ENCODE peak calls at places on chromosomes 7 and 10, in five cellular contexts. Y is neural crest cell, R is Panc1, P is psoas muscle, U is endothelial cell. V is an unnamed sample.

GRCh38 chr7:153473189-153473588 is 579.0 kb upstream of the DPP6 start:
- DNase-seq in R (no peak), U (no peak), P (no peak), Y (no peak), V (no peak)

GRCh38 chr7:103762907-103763306 is 226.6 kb downstream of the RELN start:
- DNase-seq in Y (no peak), U (no peak), P (no peak), R (no peak), V (no peak)

GRCh38 chr10:121522841-121523240 is 75.4 kb downstream of the FGFR2 start:
- DNase-seq in R (no peak), P (no peak), Y (no peak), U (no peak), V (no peak)

GRCh38 chr7:154183482-154183881 is 131.3 kb downstream of the DPP6 start:
- DNase-seq in R (no peak), P (no peak), Y (no peak), U (no peak), V (no peak)

GRCh38 chr7:46352335-46352954 is 431.4 kb upstream of the IGFBP3 start:
- DNase-seq in Y (peak; percentile 60), P (no peak), R (peak; percentile 43), U (peak; percentile 65), V (no peak)

GRCh38 chr10:49817845-49818244 is 55.7 kb upstream of the OGDHL start:
- DNase-seq in Y (no peak), U (no peak), P (no peak), R (no peak), V (no peak)

GRCh38 chr10:11265486-11265885 is 247.8 kb downstream of the CELF2 start:
- DNase-seq in P (no peak), R (no peak), U (no peak), Y (no peak), V (no peak)

GRCh38 chr10:114380060-114380459 is 24.2 kb downstream of the AFAP1L2 start:
- DNase-seq in P (no peak), Y (no peak), R (no peak), U (no peak), V (no peak)

GRCh38 chr10:23432161-23432560 is 6.7 kb upstream of the OTUD1 start:
- DNase-seq in Y (no peak), R (no peak), U (no peak), P (no peak), V (no peak)

GRCh38 chr10:43814611-43815010 is 165.9 kb upstream of the ZNF32 start:
- DNase-seq in Y (no peak), R (no peak), U (no peak), P (no peak), V (no peak)

GRCh38 chr10:110162749-110163148 is 44.7 kb upstream of the MXI1 start:
- DNase-seq in P (no peak), U (no peak), R (no peak), Y (no peak), V (no peak)

GRCh38 chr10:126331101-126331500 is 57.2 kb downstream of the ADAM12 start:
- DNase-seq in R (no peak), Y (no peak), U (no peak), P (no peak), V (no peak)

GRCh38 chr10:103618575-103619423 is 125.3 kb downstream of the NEURL1 start:
- DNase-seq in U (no peak), R (no peak), Y (no peak), P (peak; percentile 75), V (no peak)

GRCh38 chr10:21572578-21572977 is 38.5 kb downstream of the MLLT10 start:
- DNase-seq in P (peak; percentile 43), Y (no peak), U (no peak), R (no peak), V (no peak)

GRCh38 chr7:98294798-98295382 is 13.4 kb downstream of the BRI3 start:
- DNase-seq in P (peak; percentile 37), U (peak; percentile 83), R (no peak), Y (peak; percentile 61), V (peak; percentile 73)

GRCh38 chr10:11830836-11831519 is 7.8 kb downstream of the PROSER2 start:
- DNase-seq in U (no peak), R (no peak), Y (no peak), P (no peak), V (no peak)

GRCh38 chr7:85091568-85091928 is 95.3 kb downstream of the SEMA3D start:
- DNase-seq in P (no peak), R (no peak), Y (no peak), U (no peak), V (no peak)

GRCh38 chr7:1946025-1946424 is 275.9 kb downstream of the ELFN1 start:
- DNase-seq in P (peak; percentile 4), R (no peak), Y (no peak), U (no peak), V (no peak)

GRCh38 chr7:18497800-18498199 is 2.3 kb downstream of the HDAC9 start:
- DNase-seq in U (no peak), P (no peak), R (no peak), Y (no peak), V (no peak)

GRCh38 chr10:72310636-72311035 is 36.9 kb downstream of the DDIT4 start:
- DNase-seq in R (no peak), P (no peak), Y (no peak), U (no peak), V (no peak)

GRCh38 chr10:32943395-32943794 is 14.6 kb downstream of the ITGB1 start:
- DNase-seq in P (no peak), R (no peak), Y (no peak), U (no peak), V (no peak)

GRCh38 chr7:1706721-1707613 is 36.9 kb downstream of the ELFN1 start:
- DNase-seq in P (no peak), R (no peak), U (no peak), Y (no peak), V (no peak)

GRCh38 chr10:49632406-49633317 is 18.8 kb downstream of the CHAT start:
- DNase-seq in Y (no peak), R (no peak), P (no peak), U (no peak), V (no peak)

GRCh38 chr10:46551701-46552525 is 4.5 kb downstream of the GPRIN2 start:
- DNase-seq in R (no peak), U (peak; percentile 9), Y (peak; percentile 1), P (peak; percentile 8), V (no peak)

GRCh38 chr10:66822801-66823200 is 103.0 kb upstream of the LRRTM3 start:
- DNase-seq in P (no peak), U (no peak), Y (no peak), R (no peak), V (no peak)

GRCh38 chr10:78512205-78512550 is 478.5 kb downstream of the RPS24 start:
- DNase-seq in U (no peak), R (no peak), Y (no peak), P (no peak), V (no peak)

GRCh38 chr7:115230882-115231508 is 309.1 kb downstream of the MDFIC start:
- DNase-seq in U (no peak), R (peak; percentile 88), P (no peak), Y (no peak), V (no peak)

GRCh38 chr10:5291501-5292195 is 73.1 kb upstream of the UCN3 start:
- DNase-seq in Y (no peak), R (no peak), P (peak; percentile 68), U (no peak), V (no peak)

GRCh38 chr7:66921396-66921917 is 432 bp downstream of the TMEM248 start:
- DNase-seq in Y (peak; percentile 13), P (peak; percentile 46), R (no peak), U (no peak), V (no peak)

GRCh38 chr10:113739031-113739430 is 12.5 kb upstream of the PLEKHS1 start:
- DNase-seq in Y (no peak), R (no peak), U (no peak), P (no peak), V (no peak)

GRCh38 chr7:35712563-35713226 is 17.8 kb upstream of the HERPUD2 start:
- DNase-seq in U (no peak), R (no peak), P (no peak), Y (no peak), V (no peak)

GRCh38 chr7:20217193-20217948 is at the start of gene MACC1:
- DNase-seq in U (no peak), P (no peak), R (no peak), Y (no peak), V (no peak)

GRCh38 chr10:78316451-78316931 is 282.8 kb downstream of the RPS24 start:
- DNase-seq in R (no peak), U (no peak), P (no peak), Y (no peak), V (no peak)

GRCh38 chr10:13994932-13995331 is 335.8 kb downstream of the FRMD4A start:
- DNase-seq in U (no peak), R (no peak), P (no peak), Y (no peak), V (no peak)
- TF ChIP-seq CTCF in U (no peak), R (no peak), P (no peak), Y (no peak), V (peak; percentile 0)

GRCh38 chr7:52018680-52019054 is 702.1 kb upstream of the COBL start:
- DNase-seq in P (no peak), U (no peak), Y (no peak), R (no peak), V (no peak)
- TF ChIP-seq CTCF in P (no peak), U (peak; percentile 0), Y (no peak), R (peak; percentile 43), V (no peak)

GRCh38 chr7:125363873-125364272 is 434.2 kb upstream of the POT1 start:
- DNase-seq in Y (no peak), U (no peak), R (no peak), P (no peak), V (no peak)
- TF ChIP-seq CTCF in Y (no peak), U (no peak), R (no peak), P (no peak), V (no peak)

GRCh38 chr10:97903128-97904025 is 53.7 kb downstream of the GOLGA7B start:
- DNase-seq in P (no peak), U (no peak), R (no peak), Y (no peak), V (no peak)
- TF ChIP-seq CTCF in P (no peak), U (no peak), R (no peak), Y (no peak), V (no peak)

GRCh38 chr10:81915517-81915916 is 40.5 kb downstream of the NRG3 start:
- DNase-seq in P (no peak), U (no peak), R (no peak), Y (no peak), V (no peak)
- TF ChIP-seq CTCF in P (no peak), U (no peak), R (no peak), Y (no peak), V (no peak)

DNA sequence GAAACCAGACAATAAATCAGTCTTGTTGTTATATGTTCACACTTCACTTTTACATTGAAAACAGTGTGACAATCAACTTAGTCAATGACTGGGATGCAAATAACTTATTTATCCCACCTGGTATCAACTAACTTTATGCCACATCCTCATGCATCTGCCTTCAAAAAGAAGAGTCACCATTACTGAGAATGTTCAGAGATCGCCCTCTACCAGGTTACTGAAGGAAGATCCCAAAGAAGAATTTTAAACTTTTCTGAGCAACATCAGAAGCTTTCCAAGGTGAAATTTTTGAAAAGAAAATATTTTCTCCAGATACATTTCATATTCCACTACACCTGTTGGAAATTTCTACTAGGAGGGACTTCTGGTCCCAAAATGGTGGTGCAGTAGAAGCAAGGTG is 359.5 kb downstream of the PTPRN2 start:
- DNase-seq in U (no peak), P (no peak), R (no peak), Y (no peak), V (no peak)
- TF ChIP-seq CTCF in U (no peak), P (no peak), R (no peak), Y (peak; percentile 32), V (no peak)